ENCODE peak calls at places on chromosomes 13 and 19, in four cellular contexts. I is suprapubic skin, B is pancreas, L is H9. J is an unnamed sample. For H3K27me3 and H3K4me1, the result is how much of the 10 kb centered on the place peaks cover.

GRCh38 chr19:55503447-55504251 is 15.4 kb downstream of the SSC5D start:
- DNase-seq in I (peak), B (peak), L (peak), J (peak)

GRCh38 chr19:16327911-16328823 is 3.5 kb downstream of the KLF2 start:
- DNase-seq in I (peak), B (peak), L (no peak), J (no peak)

GRCh38 chr13:110390572-110390971 is 83.5 kb downstream of the COL4A2 start:
- DNase-seq in I (no peak), B (no peak), L (no peak), J (no peak)

GRCh38 chr13:99220199-99220931 is 19.7 kb downstream of the UBAC2 start:
- DNase-seq in I (no peak), B (no peak), L (no peak), J (no peak)

GRCh38 chr19:51272183-51272817 is 21.4 kb downstream of the SIGLECL1 start:
- DNase-seq in I (peak), B (no peak), L (no peak), J (no peak)

GRCh38 chr13:92677571-92677970 is 549.0 kb upstream of the GPC6 start:
- DNase-seq in I (no peak), B (no peak), L (peak), J (peak)

GRCh38 chr19:31347828-31348314 is 1.4 kb downstream of the TSHZ3 start:
- DNase-seq in I (no peak), B (no peak), L (no peak), J (peak)

GRCh38 chr13:94427313-94427712 is 52.2 kb downstream of the DCT start:
- DNase-seq in I (no peak), B (no peak), L (no peak), J (peak)

GRCh38 chr13:111661052-111661451 is 340.6 kb downstream of the TEX29 start:
- DNase-seq in I (peak), B (no peak), L (peak), J (no peak)

GRCh38 chr13:38202730-38203129 is 146.9 kb upstream of the UFM1 start:
- DNase-seq in I (no peak), B (no peak), L (no peak), J (no peak)

GRCh38 chr13:92842145-92842544 is 384.5 kb upstream of the GPC6 start:
- DNase-seq in I (no peak), B (no peak), L (no peak), J (no peak)

GRCh38 chr19:7734220-7735203 is 2.6 kb upstream of the CLEC4G start:
- DNase-seq in I (no peak), B (no peak), L (no peak), J (no peak)

GRCh38 chr19:14968247-14968646 is 11.4 kb downstream of the SLC1A6 start:
- DNase-seq in I (no peak), B (no peak), L (no peak), J (no peak)

GRCh38 chr13:99626461-99627082 is 125.3 kb downstream of the TM9SF2 start:
- DNase-seq in I (no peak), B (no peak), L (no peak), J (no peak)

GRCh38 chr19:35236638-35237400 is 8.3 kb upstream of the FAM187B start:
- DNase-seq in I (no peak), B (no peak), L (no peak), J (no peak)

GRCh38 chr19:14507704-14508246 is 10.4 kb downstream of the DNAJB1 start:
- DNase-seq in I (no peak), B (no peak), L (no peak), J (no peak)

GRCh38 chr13:50780201-50781015 is 63.1 kb downstream of the DLEU7 start:
- DNase-seq in I (no peak), B (no peak), L (no peak), J (no peak)

GRCh38 chr19:48325265-48325910 is at the start of gene EMP3:
- DNase-seq in I (peak), B (no peak), L (peak), J (peak)

GRCh38 chr19:58361900-58362271 is 665 bp downstream of the ZNF497 start:
- DNase-seq in I (peak), B (peak), L (no peak), J (peak)

GRCh38 chr19:46952874-46953273 is 66.8 kb upstream of the NPAS1 start:
- DNase-seq in I (no peak), B (no peak), L (no peak), J (no peak)
- H3K27ac ChIP-seq in I (no peak), B (no peak), L (no peak), J (no peak)

GRCh38 chr19:29044037-29044436 is 168.9 kb downstream of the UQCRFS1 start:
- DNase-seq in I (no peak), B (no peak), L (no peak), J (no peak)
- H3K27me3 ChIP-seq in I (under half), B (under half), L (under half), J (under half)

GRCh38 chr19:2274937-2275535 is 6.9 kb downstream of the PEAK3 start:
- DNase-seq in I (no peak), B (peak), L (peak), J (peak)

GRCh38 chr19:2275588-2276428 is 6.2 kb downstream of the PEAK3 start:
- DNase-seq in I (no peak), B (no peak), L (peak), J (no peak)

GRCh38 chr19:2273356-2274184 is 8.4 kb downstream of the PEAK3 start:
- DNase-seq in I (no peak), B (peak), L (peak), J (peak)

GRCh38 chr19:2276429-2276989 is 5.5 kb downstream of the PEAK3 start:
- DNase-seq in I (no peak), B (no peak), L (no peak), J (no peak)

DNA sequence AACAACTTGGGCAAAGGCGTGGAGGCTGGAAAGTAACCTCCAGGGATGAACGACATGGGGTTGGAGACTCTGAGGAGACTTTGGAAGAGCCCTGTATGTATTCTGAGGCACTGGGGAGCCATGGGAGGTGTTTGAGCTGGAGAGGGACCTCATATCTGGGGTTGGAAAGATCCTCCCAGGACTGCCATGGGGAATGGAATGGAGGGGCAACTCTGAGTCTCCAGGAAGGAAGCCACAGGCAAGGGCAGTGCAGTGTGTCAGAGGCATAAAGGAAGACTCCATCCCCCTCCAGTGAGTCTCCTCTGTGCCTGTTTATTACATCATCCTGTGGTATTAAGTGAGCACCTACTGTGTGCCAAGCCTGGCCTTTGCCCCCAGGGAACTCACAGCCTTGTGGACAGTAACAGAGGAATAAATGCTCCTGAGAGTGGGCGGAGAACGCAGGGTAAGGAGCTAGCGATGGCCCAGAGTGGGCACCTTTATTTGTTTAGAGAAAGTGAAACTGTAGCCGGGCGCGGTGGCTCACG is 7.7 kb downstream of the PEAK3 start:
- DNase-seq in I (no peak), B (no peak), L (no peak), J (no peak)
- H3K4me1 ChIP-seq in I (half or more), B (under half), L (under half), J (under half)

DNA sequence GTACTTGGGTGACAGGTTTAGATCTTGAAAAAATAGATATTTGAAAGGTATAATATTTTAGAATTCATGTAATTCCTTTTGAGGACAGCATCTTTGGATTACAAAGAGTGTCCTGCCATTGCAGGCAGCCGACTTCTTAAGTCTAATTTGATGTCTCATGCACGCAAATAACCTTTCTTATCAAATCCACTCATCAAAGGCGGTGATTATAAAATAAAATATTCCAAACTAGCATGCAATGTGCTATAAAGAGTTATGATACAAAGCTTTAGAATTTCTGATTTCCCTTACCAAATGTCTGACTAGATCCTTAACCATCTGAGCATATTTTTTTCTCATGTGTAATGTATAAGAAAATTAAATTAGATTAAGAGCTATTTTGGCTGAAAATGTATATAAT is 739.3 kb downstream of the LIG4 start:
- DNase-seq in I (no peak), B (no peak), L (no peak), J (no peak)
- H3K27ac ChIP-seq in I (no peak), B (no peak), L (no peak), J (no peak)

DNA sequence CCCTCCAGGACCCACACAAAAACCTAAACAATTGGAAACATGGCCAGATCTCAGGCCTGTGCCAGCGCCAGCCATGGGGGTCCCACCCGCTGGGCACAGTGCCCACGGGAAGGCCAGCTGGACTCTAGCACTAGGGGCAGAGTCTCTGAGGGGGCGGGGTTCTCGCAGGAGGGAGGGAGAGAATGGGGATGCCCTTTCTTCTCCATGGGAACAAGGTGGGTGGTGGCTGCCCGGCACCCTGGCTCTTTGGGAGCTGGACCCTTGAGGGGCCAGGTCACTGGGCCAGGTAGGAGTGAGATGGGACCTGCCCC is 8.4 kb downstream of the LYL1 start:
- DNase-seq in I (no peak), B (no peak), L (no peak), J (no peak)
- H3K27me3 ChIP-seq in I (under half), B (under half), L (under half), J (under half)

DNA sequence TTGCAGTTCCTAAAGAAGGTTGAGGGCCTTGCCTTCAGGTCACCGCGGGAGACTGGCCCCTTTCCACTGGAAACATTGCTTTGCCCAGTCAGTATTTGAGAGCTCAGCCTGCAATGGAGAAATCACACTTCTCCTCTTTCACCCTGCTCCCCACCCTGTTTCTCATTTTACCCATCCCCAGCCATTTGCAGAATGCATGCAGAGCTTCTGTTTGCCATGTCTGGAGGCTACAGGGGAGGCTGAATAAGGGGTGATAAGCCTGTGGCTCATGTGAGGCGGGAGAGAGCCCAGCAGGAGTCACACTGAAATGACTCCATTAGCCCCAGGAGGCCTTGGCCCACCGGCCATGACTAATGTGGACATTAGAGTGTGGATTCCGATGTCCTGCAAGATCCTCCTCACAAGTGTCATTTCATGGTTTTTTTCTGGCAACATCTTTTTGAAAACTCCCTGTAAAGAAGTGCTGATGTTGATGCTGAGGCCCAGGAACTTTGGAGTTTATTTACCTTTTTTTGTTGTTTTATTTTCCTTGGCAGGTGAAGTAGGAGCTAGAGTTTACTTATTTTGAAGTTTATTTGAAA is 6.3 kb downstream of the SPINT2 start:
- DNase-seq in I (no peak), B (no peak), L (no peak), J (peak)
- H3K4me1 ChIP-seq in I (under half), B (under half), L (under half), J (half or more)

DNA sequence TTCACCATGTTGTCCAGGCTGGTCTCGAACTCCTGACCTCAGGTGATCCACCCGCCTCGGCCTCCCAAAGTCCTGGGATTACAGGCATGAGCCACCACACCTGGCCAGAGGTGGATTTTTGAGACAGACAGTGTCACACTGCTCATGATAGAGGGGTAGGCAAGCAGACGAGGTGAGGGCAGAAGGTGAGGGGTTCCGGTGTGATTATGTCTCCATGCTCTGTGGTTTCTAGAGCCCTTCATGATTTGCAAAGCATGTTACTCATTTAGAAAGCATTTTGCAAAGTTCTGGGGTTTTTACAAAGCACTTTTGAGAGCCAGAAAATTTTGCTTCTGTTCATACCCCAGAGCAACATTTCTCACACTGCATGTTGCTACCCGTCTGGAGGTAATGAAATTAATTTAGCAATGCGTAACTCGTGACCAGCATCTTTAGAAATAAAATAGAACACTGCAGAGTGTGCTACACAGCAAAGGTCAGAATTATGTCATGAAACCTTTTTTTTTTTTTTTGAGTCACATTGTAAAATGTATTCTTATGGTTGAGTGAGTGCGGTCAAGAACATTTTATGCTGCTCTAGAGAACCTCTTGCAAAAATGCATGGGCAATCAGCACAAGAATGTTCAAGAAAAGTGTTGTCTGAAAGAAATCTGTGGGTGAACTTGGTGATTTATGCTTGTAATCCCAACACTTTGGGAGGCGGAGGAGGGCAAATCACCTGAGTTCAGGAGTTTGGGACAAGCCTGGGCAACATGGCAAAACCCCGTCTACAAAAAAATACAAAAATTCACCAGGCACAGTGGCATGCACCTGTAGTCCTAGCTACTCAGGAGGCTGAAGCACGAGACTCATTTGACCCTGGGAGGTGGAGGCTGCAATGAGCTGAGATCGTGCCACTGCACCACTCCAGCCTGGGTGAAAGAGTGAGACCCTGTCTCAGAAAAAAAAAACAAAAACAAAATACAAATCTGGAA is 58.0 kb downstream of the MAP4K1 start:
- DNase-seq in I (no peak), B (no peak), L (no peak), J (no peak)
- H3K27ac ChIP-seq in I (peak), B (no peak), L (no peak), J (no peak)

GRCh38 chr13:101661839-101662238 is 209.4 kb downstream of the ITGBL1 start:
- DNase-seq in I (no peak), B (no peak), L (no peak), J (no peak)
- H3K27me3 ChIP-seq in I (under half), B (under half), L (under half), J (under half)

GRCh38 chr19:44755219-44755618 is 6.7 kb downstream of the BCL3 start:
- DNase-seq in I (no peak), B (peak), L (no peak), J (no peak)
- H3K4me1 ChIP-seq in I (half or more), B (under half), L (under half), J (under half)